ENCODE peak calls at places on chromosome 12, in four cellular contexts. U is head of caudate nucleus, R is NCI-H1105 treated with DMSO at 0.1 percent for 48 hours, F is ELR. Q is an unnamed sample.

GRCh38 chr12:65603428-65604351 is 220.6 kb upstream of the HMGA2 start:
- DNase-seq in U (no peak), R (no peak), F (peak), Q (no peak)

GRCh38 chr12:115771065-115771464 is 506.4 kb downstream of the MED13L start:
- DNase-seq in U (no peak), R (no peak), F (peak), Q (no peak)

GRCh38 chr12:98275131-98275475 is 240.3 kb upstream of the TMPO start:
- DNase-seq in U (no peak), R (no peak), F (no peak), Q (no peak)

GRCh38 chr12:126397071-126397571 is 1331.9 kb downstream of the AACS start:
- DNase-seq in U (no peak), R (no peak), F (no peak), Q (no peak)

GRCh38 chr12:32120419-32120818 is 13.8 kb downstream of the BICD1 start:
- DNase-seq in U (no peak), R (no peak), F (no peak), Q (no peak)

GRCh38 chr12:39490500-39491276 is 47.8 kb upstream of the KIF21A start:
- DNase-seq in U (no peak), R (no peak), F (peak), Q (no peak)

GRCh38 chr12:23895792-23896218 is 53.7 kb downstream of the SOX5 start:
- DNase-seq in U (peak), R (peak), F (no peak), Q (no peak)

GRCh38 chr12:14260011-14260993 is 105.2 kb upstream of the ATF7IP start:
- DNase-seq in U (peak), R (no peak), F (peak), Q (no peak)

GRCh38 chr12:50564240-50564947 is 59.6 kb downstream of the DIP2B start:
- DNase-seq in U (no peak), R (no peak), F (no peak), Q (no peak)